ENCODE peak calls at places on chromosomes 16 and 17, in ten cellular contexts. K, E, L, I, B, G, M, P, U and S are unnamed samples.
A peak's percentile ranks its signal among the peaks of the same experiment; 100 is the strongest.

GRCh38 chr16:75224683-75225082 is 5.9 kb downstream of the CTRB1 start:
- DNase-seq in K (no peak), E (no peak), L (no peak), I (no peak), B (no peak), G (no peak), M (no peak), P (no peak), U (no peak), S (no peak)

GRCh38 chr16:89453662-89454321 is 36.6 kb downstream of the ANKRD11 start:
- DNase-seq in K (no peak), E (peak; percentile 45), L (no peak), I (peak; percentile 51), B (no peak), G (peak; percentile 7), M (no peak), P (peak; percentile 35), U (no peak), S (no peak)

GRCh38 chr16:23401142-23401541 is 51.8 kb downstream of the COG7 start:
- DNase-seq in K (no peak), E (no peak), L (no peak), I (no peak), B (no peak), G (no peak), M (no peak), P (no peak), U (no peak), S (no peak)

GRCh38 chr17:15260376-15261062 is 4.6 kb downstream of the PMP22 start:
- DNase-seq in K (peak; percentile 50), E (peak; percentile 79), L (peak; percentile 92), I (peak; percentile 84), B (peak; percentile 83), G (peak; percentile 94), M (peak; percentile 91), P (peak; percentile 90), U (peak; percentile 88), S (peak; percentile 80)

GRCh38 chr16:31008154-31008950 is 2.1 kb downstream of the STX1B start:
- DNase-seq in K (no peak), E (no peak), L (no peak), I (no peak), B (no peak), G (peak; percentile 75), M (peak; percentile 39), P (no peak), U (peak; percentile 91), S (peak; percentile 78)

GRCh38 chr17:2723997-2724782 is 12.6 kb upstream of the CLUH start:
- DNase-seq in K (no peak), E (no peak), L (no peak), I (no peak), B (no peak), G (peak; percentile 46), M (no peak), P (peak; percentile 48), U (no peak), S (no peak)

GRCh38 chr17:33205552-33205951 is 87.5 kb downstream of the ASIC2 start:
- DNase-seq in K (no peak), E (no peak), L (no peak), I (no peak), B (no peak), G (no peak), M (no peak), P (no peak), U (no peak), S (no peak)

GRCh38 chr16:90078594-90078895 is 1.4 kb upstream of the PRDM7 start:
- DNase-seq in K (no peak), E (no peak), L (no peak), I (no peak), B (no peak), G (no peak), M (no peak), P (no peak), U (no peak), S (no peak)

GRCh38 chr17:8284126-8284525 is 4.3 kb upstream of the RANGRF start:
- DNase-seq in K (no peak), E (no peak), L (no peak), I (no peak), B (no peak), G (no peak), M (no peak), P (no peak), U (no peak), S (no peak)

GRCh38 chr16:65044861-65045260 is 77.0 kb downstream of the CDH11 start:
- DNase-seq in K (no peak), E (no peak), L (no peak), I (no peak), B (no peak), G (no peak), M (peak; percentile 67), P (no peak), U (peak; percentile 92), S (peak; percentile 81)

GRCh38 chr16:58128721-58129096 is 472 bp downstream of the CFAP20 start:
- DNase-seq in K (no peak), E (peak; percentile 58), L (no peak), I (no peak), B (no peak), G (no peak), M (no peak), P (peak; percentile 15), U (no peak), S (no peak)

GRCh38 chr16:65634291-65634690 is 512.4 kb upstream of the CDH11 start:
- DNase-seq in K (no peak), E (no peak), L (no peak), I (no peak), B (no peak), G (no peak), M (no peak), P (no peak), U (peak; percentile 4), S (no peak)

GRCh38 chr17:45675012-45675411 is 109.1 kb upstream of the CRHR1 start:
- DNase-seq in K (no peak), E (no peak), L (no peak), I (no peak), B (no peak), G (no peak), M (no peak), P (no peak), U (no peak), S (no peak)

GRCh38 chr17:61570118-61570517 is 20.9 kb downstream of the NACA2 start:
- DNase-seq in K (no peak), E (no peak), L (no peak), I (no peak), B (no peak), G (peak; percentile 73), M (no peak), P (no peak), U (peak; percentile 13), S (no peak)

GRCh38 chr16:70653809-70654771 is 7.7 kb downstream of the IL34 start:
- DNase-seq in K (peak; percentile 50), E (peak; percentile 75), L (peak; percentile 93), I (peak; percentile 77), B (peak; percentile 96), G (peak; percentile 83), M (peak; percentile 87), P (peak; percentile 79), U (peak; percentile 78), S (peak; percentile 83)

DNA sequence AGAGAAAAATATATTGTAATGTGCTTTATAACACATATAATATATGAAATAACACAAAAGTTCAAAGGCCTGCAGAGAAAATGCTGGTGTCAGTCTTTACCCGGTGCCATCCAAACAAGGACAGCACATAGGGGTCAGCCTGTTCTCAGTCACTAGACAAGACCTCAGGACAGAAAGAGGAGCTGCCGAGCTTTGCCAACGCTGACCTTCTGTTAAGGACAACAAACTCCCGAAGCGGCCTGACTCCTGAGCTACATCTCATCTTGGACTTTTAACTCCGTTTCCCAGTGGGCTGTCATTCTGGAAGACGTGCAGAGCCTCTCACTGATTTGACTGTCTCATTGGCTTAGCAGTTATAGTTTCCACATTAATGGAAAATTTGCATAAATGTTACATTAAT is 6.9 kb downstream of the ELAC2 start:
- DNase-seq in K (no peak), E (no peak), L (no peak), I (no peak), B (no peak), G (no peak), M (no peak), P (no peak), U (no peak), S (no peak)
- H3K27ac ChIP-seq in K (no peak overlapping the region), E (no peak overlapping the region), L (no peak overlapping the region), I (no peak overlapping the region), B (no peak overlapping the region), G (no peak overlapping the region), M (no peak overlapping the region), P (no peak overlapping the region), U (no peak overlapping the region), S (no peak overlapping the region)

GRCh38 chr16:24943471-24943870 is 71.7 kb downstream of the ARHGAP17 start:
- DNase-seq in K (no peak), E (no peak), L (no peak), I (no peak), B (no peak), G (no peak), M (no peak), P (no peak), U (no peak), S (no peak)
- H3K36me3 ChIP-seq in K (peaks cover 65% of the 10 kb centered on the region), E (peaks cover 54% of the 10 kb centered on the region), L (peaks cover 69% of the 10 kb centered on the region), I (peaks cover 45% of the 10 kb centered on the region), B (peaks cover 100% of the 10 kb centered on the region), G (peaks cover 8% of the 10 kb centered on the region), M (peaks cover 12% of the 10 kb centered on the region), P (peaks cover 95% of the 10 kb centered on the region), U (peaks cover 62% of the 10 kb centered on the region), S (peaks cover 56% of the 10 kb centered on the region)

GRCh38 chr17:6427284-6427781 is 7.6 kb downstream of the AIPL1 start:
- DNase-seq in K (no peak), E (no peak), L (no peak), I (no peak), B (no peak), G (peak; percentile 48), M (peak; percentile 22), P (no peak), U (peak; percentile 16), S (peak; percentile 40)
- TF ChIP-seq CTCF in K (no peak), E (no peak), L (no peak), I (no peak), B (no peak), G (peak; percentile 42), M (no peak), P (no peak), U (peak; percentile 12), S (peak; percentile 5)

GRCh38 chr17:77364941-77365583 is 224.3 kb downstream of the SEC14L1 start:
- DNase-seq in K (no peak), E (no peak), L (no peak), I (no peak), B (no peak), G (no peak), M (no peak), P (no peak), U (no peak), S (no peak)
- H3K27ac ChIP-seq in K (peak overlapping the region; percentile 75), E (no peak overlapping the region), L (peak overlapping the region; percentile 90), I (peak overlapping the region; percentile 81), B (peak overlapping the region; percentile 67), G (peak overlapping the region; percentile 58), M (peak overlapping the region; percentile 77), P (peak overlapping the region; percentile 73), U (peak overlapping the region; percentile 90), S (peak overlapping the region; percentile 84)